ENCODE peak calls at places on chromosomes 7 and 10, in ten cellular contexts. T is stomach, C is HCT116, W is Panc1, L is cardiac muscle cell, O is AG04450, D is thoracic aorta, P is A549, B is body of pancreas, J is right lobe of liver. Q is an unnamed sample. For H3K9me3, the result is how much of the 10 kb centered on the place peaks cover.

GRCh38 chr10:102812213-102812876 is 24.9 kb downstream of the CYP17A1 start:
- DNase-seq in L (peak), T (no peak), C (no peak), J (no peak), W (no peak), D (no peak), O (no peak), B (no peak), P (no peak), Q (peak)

GRCh38 chr10:104267721-104268690 is 978 bp upstream of the GSTO2 start:
- DNase-seq in W (no peak), D (no peak), J (no peak), O (no peak), L (no peak), P (no peak), T (no peak), C (no peak), B (no peak), Q (no peak)

GRCh38 chr10:97928897-97929296 is 79.3 kb downstream of the GOLGA7B start:
- DNase-seq in P (no peak), T (no peak), O (no peak), W (no peak), B (no peak), L (no peak), D (no peak), C (no peak), J (no peak), Q (no peak)

GRCh38 chr10:94083662-94084323 is 90.1 kb downstream of the PLCE1 start:
- DNase-seq in T (no peak), C (no peak), W (no peak), P (no peak), B (no peak), J (no peak), O (no peak), L (no peak), D (no peak), Q (no peak)

GRCh38 chr7:4189151-4189570 is 492.9 kb upstream of the FOXK1 start:
- DNase-seq in D (peak), O (no peak), T (peak), J (peak), P (no peak), B (peak), L (no peak), C (no peak), W (no peak), Q (peak)

GRCh38 chr7:135801877-135802276 is 53.3 kb upstream of the FAM180A start:
- DNase-seq in W (no peak), B (peak), O (no peak), C (no peak), P (no peak), J (no peak), L (no peak), D (no peak), T (no peak), Q (no peak)

GRCh38 chr10:119511828-119512515 is 30.5 kb downstream of the RGS10 start:
- DNase-seq in W (no peak), J (no peak), D (no peak), T (no peak), O (no peak), L (no peak), C (no peak), B (no peak), P (no peak), Q (no peak)

GRCh38 chr10:100724531-100725027 is 20.8 kb upstream of the PAX2 start:
- DNase-seq in T (no peak), O (no peak), C (no peak), L (no peak), P (no peak), J (no peak), B (no peak), D (no peak), W (no peak), Q (no peak)

GRCh38 chr7:20444041-20444440 is 113.3 kb downstream of the ITGB8 start:
- DNase-seq in B (no peak), O (no peak), P (no peak), L (peak), W (no peak), J (no peak), C (no peak), T (no peak), D (no peak), Q (no peak)

GRCh38 chr7:157224627-157225026 is 85.9 kb downstream of the UBE3C start:
- DNase-seq in W (no peak), L (peak), P (peak), T (no peak), O (no peak), C (no peak), B (no peak), D (no peak), J (no peak), Q (no peak)

GRCh38 chr7:138170959-138171703 is 94.9 kb downstream of the AKR1D1 start:
- DNase-seq in W (no peak), C (no peak), D (no peak), T (no peak), B (no peak), J (no peak), L (no peak), P (no peak), O (no peak), Q (no peak)

GRCh38 chr7:91628742-91629141 is 251.8 kb downstream of the MTERF1 start:
- DNase-seq in O (no peak), C (no peak), D (no peak), B (peak), T (peak), L (peak), P (no peak), J (no peak), W (no peak), Q (no peak)

GRCh38 chr10:63072951-63073350 is 60.2 kb upstream of the NRBF2 start:
- DNase-seq in P (no peak), J (no peak), D (no peak), B (no peak), O (no peak), T (no peak), C (no peak), W (no peak), L (no peak), Q (no peak)

GRCh38 chr7:94451276-94451675 is 56.6 kb downstream of the COL1A2 start:
- DNase-seq in D (no peak), C (no peak), O (no peak), L (no peak), B (no peak), J (no peak), W (no peak), T (no peak), P (no peak), Q (no peak)

GRCh38 chr7:105691029-105691691 is 109.9 kb upstream of the EFCAB10 start:
- DNase-seq in O (peak), J (no peak), B (no peak), L (peak), W (no peak), P (no peak), C (no peak), D (no peak), T (no peak), Q (no peak)

GRCh38 chr10:16965740-16966447 is 148.7 kb upstream of the RSU1 start:
- DNase-seq in W (peak), B (peak), P (peak), C (peak), L (peak), J (no peak), D (peak), O (peak), T (no peak), Q (no peak)

GRCh38 chr7:29113384-29114102 is 32.8 kb downstream of the CPVL start:
- DNase-seq in L (peak), W (peak), T (no peak), O (no peak), D (no peak), P (peak), B (peak), C (peak), J (no peak), Q (peak)

GRCh38 chr7:157769870-157770213 is 433.0 kb downstream of the DNAJB6 start:
- DNase-seq in L (no peak), O (no peak), P (no peak), J (peak), C (no peak), T (no peak), D (no peak), B (no peak), W (no peak), Q (no peak)

GRCh38 chr7:16753932-16754571 is 497 bp downstream of the TSPAN13 start:
- DNase-seq in W (no peak), J (peak), T (peak), P (no peak), B (peak), O (no peak), D (no peak), L (peak), C (no peak), Q (peak)

GRCh38 chr7:143901360-143901709 is 641 bp downstream of the TCAF1 start:
- DNase-seq in L (peak), B (peak), J (peak), D (no peak), P (no peak), C (no peak), O (no peak), T (peak), W (no peak), Q (peak)

GRCh38 chr10:78336402-78336791 is 302.7 kb downstream of the RPS24 start:
- DNase-seq in T (peak), D (no peak), W (peak), P (no peak), L (peak), B (no peak), O (peak), J (no peak), C (no peak), Q (no peak)

GRCh38 chr7:136061433-136061832 is 84.3 kb upstream of the MTPN start:
- DNase-seq in O (no peak), B (no peak), T (no peak), C (no peak), D (no peak), P (no peak), W (no peak), L (no peak), J (no peak), Q (no peak)

GRCh38 chr7:5692845-5693278 is 88.6 kb downstream of the RNF216 start:
- DNase-seq in L (peak), T (no peak), W (peak), D (no peak), O (peak), J (no peak), P (peak), B (no peak), C (no peak), Q (no peak)

GRCh38 chr7:17131060-17131345 is 167.4 kb upstream of the AHR start:
- DNase-seq in B (no peak), C (no peak), J (no peak), D (no peak), P (peak), L (peak), T (no peak), W (no peak), O (no peak), Q (no peak)

GRCh38 chr7:129574487-129574886 is 37.0 kb upstream of the NRF1 start:
- DNase-seq in L (peak), W (no peak), O (peak), D (no peak), B (no peak), T (no peak), C (no peak), J (no peak), P (peak), Q (no peak)

GRCh38 chr7:9242604-9243003 is 809.2 kb downstream of the NXPH1 start:
- DNase-seq in C (no peak), D (no peak), L (no peak), J (no peak), O (no peak), W (no peak), P (no peak), T (no peak), B (no peak), Q (no peak)

GRCh38 chr7:69814421-69814962 is 216.2 kb downstream of the AUTS2 start:
- DNase-seq in O (no peak), B (no peak), W (no peak), T (no peak), L (peak), D (no peak), C (no peak), J (no peak), P (no peak), Q (no peak)

GRCh38 chr7:25124485-25125136 is 449 bp downstream of the CYCS start:
- DNase-seq in L (peak), D (no peak), O (no peak), P (peak), W (no peak), B (peak), C (no peak), J (no peak), T (no peak), Q (peak)

GRCh38 chr10:103905441-103905840 is 12.5 kb downstream of the STN1 start:
- DNase-seq in B (no peak), O (no peak), C (no peak), T (no peak), J (no peak), L (no peak), W (no peak), P (no peak), D (no peak), Q (no peak)

GRCh38 chr10:117960345-117960744 is 86.4 kb downstream of the RAB11FIP2 start:
- DNase-seq in T (no peak), B (no peak), P (no peak), W (no peak), L (no peak), D (no peak), C (no peak), O (no peak), J (no peak), Q (no peak)

GRCh38 chr7:154505362-154505761 is 453.2 kb downstream of the DPP6 start:
- DNase-seq in T (no peak), L (no peak), P (no peak), D (no peak), W (no peak), B (no peak), J (no peak), O (no peak), C (no peak), Q (no peak)
- H3K4me3 ChIP-seq in T (no peak), L (no peak), P (no peak), D (no peak), W (no peak), B (no peak), J (no peak), O (no peak), C (no peak), Q (no peak)

GRCh38 chr10:18567343-18567856 is 84.0 kb downstream of the NSUN6 start:
- DNase-seq in D (no peak), O (no peak), J (no peak), C (no peak), T (no peak), L (no peak), B (no peak), W (no peak), P (no peak), Q (no peak)
- H3K9me3 ChIP-seq in D (under half), O (under half), J (under half), C (under half), T (under half), L (under half), B (under half), W (under half), P (under half), Q (under half)

GRCh38 chr7:125670926-125671572 is 741.4 kb upstream of the POT1 start:
- DNase-seq in C (peak), J (no peak), B (no peak), T (no peak), O (no peak), W (peak), L (peak), P (peak), D (no peak), Q (no peak)
- TF ChIP-seq CTCF in C (peak), J (peak), B (peak), T (no peak), O (peak), W (peak), L (peak), P (peak), D (peak), Q (no peak)

GRCh38 chr7:155598810-155599210 is 45.7 kb upstream of the RBM33 start:
- DNase-seq in J (peak), L (peak), D (peak), O (peak), T (peak), W (peak), B (peak), C (peak), P (peak), Q (peak)
- H3K4me3 ChIP-seq in J (no peak), L (no peak), D (no peak), O (no peak), T (no peak), W (no peak), B (no peak), C (no peak), P (no peak), Q (peak)

GRCh38 chr7:47601119-47601880 is 19.4 kb upstream of the TNS3 start:
- DNase-seq in O (peak), P (peak), T (no peak), B (no peak), D (no peak), W (no peak), C (no peak), L (peak), J (no peak), Q (no peak)

GRCh38 chr7:47600199-47601118 is 18.5 kb upstream of the TNS3 start:
- DNase-seq in C (no peak), L (peak), P (peak), O (no peak), T (peak), J (no peak), D (no peak), B (peak), W (no peak), Q (no peak)

GRCh38 chr7:47596502-47597202 is 14.7 kb upstream of the TNS3 start:
- DNase-seq in B (peak), P (peak), J (peak), D (no peak), L (peak), C (no peak), W (no peak), T (peak), O (no peak), Q (no peak)

GRCh38 chr7:47594406-47594805 is 12.5 kb upstream of the TNS3 start:
- DNase-seq in T (no peak), B (no peak), W (no peak), P (no peak), O (no peak), C (no peak), D (no peak), L (no peak), J (no peak), Q (no peak)

GRCh38 chr7:47597379-47597778 is 15.5 kb upstream of the TNS3 start:
- DNase-seq in C (no peak), L (no peak), D (no peak), T (no peak), P (no peak), B (no peak), W (no peak), J (no peak), O (no peak), Q (no peak)
- H3K9me3 ChIP-seq in C (under half), L (under half), D (under half), T (under half), P (under half), B (under half), W (under half), J (under half), O (under half), Q (under half)

DNA sequence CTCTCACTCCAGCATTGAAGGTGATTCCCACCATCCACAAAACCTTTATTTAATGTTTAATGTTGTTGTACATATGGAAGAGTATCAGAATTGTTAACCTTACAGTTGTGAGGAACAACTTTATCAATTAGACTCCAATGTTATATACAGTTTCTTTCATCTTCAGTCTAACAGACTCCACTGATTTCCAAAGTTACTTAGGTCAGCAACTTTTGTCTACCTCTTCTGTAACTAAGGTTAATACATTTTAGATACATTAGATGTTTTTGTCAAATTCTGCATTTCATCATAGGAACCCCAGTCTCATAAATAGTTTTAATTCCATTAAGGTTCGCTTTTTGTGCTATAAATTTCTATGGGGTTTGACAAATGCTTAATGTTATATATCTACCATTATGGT is 223.9 kb upstream of the POM121L12 start:
- DNase-seq in J (no peak), D (no peak), O (no peak), T (no peak), L (no peak), B (no peak), W (no peak), C (no peak), P (no peak), Q (no peak)
- TF ChIP-seq CTCF in J (no peak), D (no peak), O (no peak), T (no peak), L (no peak), B (no peak), W (no peak), C (no peak), P (no peak), Q (no peak)

GRCh38 chr10:48605264-48605615 is 367 bp upstream of the ARHGAP22 start:
- DNase-seq in L (no peak), D (no peak), B (no peak), O (no peak), P (no peak), T (no peak), W (no peak), J (no peak), C (no peak), Q (no peak)

GRCh38 chr10:48604039-48604407 is 850 bp downstream of the ARHGAP22 start:
- DNase-seq in P (no peak), T (no peak), L (no peak), W (no peak), B (no peak), D (no peak), J (no peak), O (no peak), C (no peak), Q (no peak)

GRCh38 chr10:48603421-48604038 is 1.3 kb downstream of the ARHGAP22 start:
- DNase-seq in J (no peak), P (no peak), B (no peak), T (no peak), C (no peak), W (no peak), L (no peak), D (no peak), O (no peak), Q (no peak)

GRCh38 chr10:48605786-48606529 is 1.1 kb upstream of the ARHGAP22 start:
- DNase-seq in O (no peak), W (no peak), C (no peak), J (no peak), B (no peak), L (no peak), D (no peak), P (no peak), T (no peak), Q (no peak)

GRCh38 chr10:48604408-48605263 is at the start of gene ARHGAP22:
- DNase-seq in B (peak), C (no peak), P (peak), T (no peak), D (peak), L (peak), O (no peak), W (no peak), J (no peak), Q (peak)
- H3K4me3 ChIP-seq in B (no peak), C (peak), P (peak), T (peak), D (peak), L (peak), O (peak), W (peak), J (peak), Q (peak)

GRCh38 chr10:37855691-37856090 is 1.7 kb downstream of the ZNF248 start:
- DNase-seq in B (no peak), W (no peak), O (no peak), L (no peak), T (no peak), D (no peak), C (no peak), J (no peak), P (no peak), Q (no peak)
- H3K9me3 ChIP-seq in B (under half), W (under half), O (under half), L (under half), T (under half), D (under half), C (under half), J (under half), P (under half), Q (under half)

GRCh38 chr7:120259382-120259781 is 13.6 kb upstream of the KCND2 start:
- DNase-seq in O (no peak), T (no peak), W (no peak), P (no peak), D (no peak), B (no peak), C (no peak), J (no peak), L (peak), Q (no peak)
- TF ChIP-seq CTCF in O (no peak), T (no peak), W (no peak), P (no peak), D (no peak), B (no peak), C (no peak), J (no peak), L (no peak), Q (no peak)

Q was measured in Peyer's patch.